ENCODE peak calls at places on chromosomes 7 and 10, in ten cellular contexts. J is epithelial cell of esophagus, K is upper lobe of right lung, C is BE2C, S is lower leg skin, R is mammary epithelial cell, G is mucosa of descending colon, M is endothelial cell of umbilical vein, L is brain microvascular endothelial cell, B is endodermal cell. N is an unnamed sample.

GRCh38 chr7:17620588-17620987 is 319.7 kb downstream of the SNX13 start:
- DNase-seq in J (peak; percentile 35), K (no peak), C (no peak), S (no peak), R (no peak), G (no peak), M (no peak), L (no peak), B (no peak), N (no peak)

GRCh38 chr10:116679351-116679750 is 58.6 kb downstream of the PNLIPRP2 start:
- DNase-seq in J (no peak), K (no peak), C (no peak), S (no peak), R (no peak), G (no peak), M (no peak), L (no peak), B (no peak), N (no peak)

GRCh38 chr7:42694894-42695553 is 216.8 kb downstream of the C7orf25 start:
- DNase-seq in J (peak; percentile 19), K (no peak), C (no peak), S (no peak), R (no peak), G (no peak), M (no peak), L (no peak), B (no peak), N (peak; percentile 45)

GRCh38 chr10:33026422-33026821 is 68.4 kb upstream of the ITGB1 start:
- DNase-seq in J (peak; percentile 10), K (no peak), C (no peak), S (no peak), R (no peak), G (no peak), M (no peak), L (no peak), B (no peak), N (no peak)

GRCh38 chr7:47404005-47404404 is 177.9 kb downstream of the TNS3 start:
- DNase-seq in J (peak; percentile 75), K (peak; percentile 13), C (no peak), S (peak; percentile 6), R (peak; percentile 73), G (no peak), M (no peak), L (peak; percentile 40), B (peak; percentile 5), N (no peak)

GRCh38 chr10:44985175-44985681 is 6.6 kb upstream of the DEPP1 start:
- DNase-seq in J (no peak), K (no peak), C (no peak), S (peak; percentile 80), R (no peak), G (no peak), M (peak; percentile 95), L (peak; percentile 31), B (peak; percentile 42), N (no peak)

GRCh38 chr7:23472974-23473847 is 2.9 kb upstream of the IGF2BP3 start:
- DNase-seq in J (no peak), K (no peak), C (peak; percentile 39), S (no peak), R (peak; percentile 15), G (no peak), M (peak; percentile 32), L (no peak), B (peak; percentile 66), N (peak; percentile 19)

GRCh38 chr10:7385114-7385513 is 25.7 kb downstream of the SFMBT2 start:
- DNase-seq in J (no peak), K (no peak), C (no peak), S (no peak), R (no peak), G (no peak), M (no peak), L (no peak), B (no peak), N (no peak)

GRCh38 chr7:139715194-139715815 is 62.5 kb downstream of the HIPK2 start:
- DNase-seq in J (no peak), K (no peak), C (no peak), S (peak; percentile 60), R (no peak), G (no peak), M (no peak), L (no peak), B (peak; percentile 26), N (no peak)

GRCh38 chr7:3239291-3239691 is 61.8 kb upstream of the SDK1 start:
- DNase-seq in J (no peak), K (no peak), C (no peak), S (no peak), R (peak; percentile 20), G (no peak), M (no peak), L (no peak), B (no peak), N (no peak)

GRCh38 chr7:117163101-117163500 is 159.8 kb downstream of the WNT2 start:
- DNase-seq in J (no peak), K (no peak), C (no peak), S (no peak), R (no peak), G (no peak), M (no peak), L (no peak), B (no peak), N (peak; percentile 13)

GRCh38 chr10:78524941-78525340 is 491.3 kb downstream of the RPS24 start:
- DNase-seq in J (no peak), K (no peak), C (peak; percentile 68), S (peak; percentile 81), R (no peak), G (no peak), M (no peak), L (no peak), B (no peak), N (no peak)

GRCh38 chr7:150941983-150942590 is 36.0 kb downstream of the KCNH2 start:
- DNase-seq in J (peak; percentile 23), K (peak; percentile 64), C (peak; percentile 78), S (peak; percentile 82), R (peak; percentile 58), G (peak; percentile 75), M (no peak), L (no peak), B (peak; percentile 79), N (no peak)

GRCh38 chr10:24791129-24791733 is 67.5 kb upstream of the ARHGAP21 start:
- DNase-seq in J (no peak), K (no peak), C (peak; percentile 72), S (no peak), R (no peak), G (no peak), M (no peak), L (no peak), B (no peak), N (no peak)

GRCh38 chr10:68329506-68329861 is 2.4 kb upstream of the HNRNPH3 start:
- DNase-seq in J (no peak), K (no peak), C (no peak), S (no peak), R (no peak), G (no peak), M (no peak), L (no peak), B (no peak), N (no peak)

GRCh38 chr10:37707829-37708578 is 149.4 kb downstream of the ZNF248 start:
- DNase-seq in J (no peak), K (no peak), C (no peak), S (no peak), R (no peak), G (no peak), M (no peak), L (no peak), B (no peak), N (no peak)

DNA sequence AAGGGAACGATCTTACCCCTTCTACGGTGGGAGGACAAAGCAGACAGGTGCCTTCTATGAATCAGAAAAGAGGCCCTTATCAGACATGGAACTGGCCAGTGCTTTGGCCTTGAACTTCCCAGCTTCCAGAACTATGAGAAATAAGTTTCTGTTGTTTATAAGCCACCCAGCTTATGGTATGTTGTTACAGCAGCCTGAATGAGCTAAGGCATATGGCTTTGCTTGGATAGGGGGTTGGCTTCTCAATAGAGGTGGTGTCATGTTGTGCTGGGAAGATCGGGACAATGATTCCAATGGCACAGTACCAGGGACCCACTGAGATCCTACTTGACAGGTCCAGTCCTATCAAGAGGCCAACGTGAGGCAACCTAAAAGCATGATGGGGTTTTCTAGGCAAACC is 183.4 kb upstream of the BMPER start:
- DNase-seq in J (no peak), K (no peak), C (no peak), S (no peak), R (no peak), G (no peak), M (no peak), L (no peak), B (no peak), N (no peak)
- H3K4me3 ChIP-seq in J (no peak overlapping the region), K (no peak overlapping the region), C (peak overlapping the region; percentile 40), S (no peak overlapping the region), R (no peak overlapping the region), G (no peak overlapping the region), M (no peak overlapping the region), L (no peak overlapping the region), B (no peak overlapping the region), N (no peak overlapping the region)

DNA sequence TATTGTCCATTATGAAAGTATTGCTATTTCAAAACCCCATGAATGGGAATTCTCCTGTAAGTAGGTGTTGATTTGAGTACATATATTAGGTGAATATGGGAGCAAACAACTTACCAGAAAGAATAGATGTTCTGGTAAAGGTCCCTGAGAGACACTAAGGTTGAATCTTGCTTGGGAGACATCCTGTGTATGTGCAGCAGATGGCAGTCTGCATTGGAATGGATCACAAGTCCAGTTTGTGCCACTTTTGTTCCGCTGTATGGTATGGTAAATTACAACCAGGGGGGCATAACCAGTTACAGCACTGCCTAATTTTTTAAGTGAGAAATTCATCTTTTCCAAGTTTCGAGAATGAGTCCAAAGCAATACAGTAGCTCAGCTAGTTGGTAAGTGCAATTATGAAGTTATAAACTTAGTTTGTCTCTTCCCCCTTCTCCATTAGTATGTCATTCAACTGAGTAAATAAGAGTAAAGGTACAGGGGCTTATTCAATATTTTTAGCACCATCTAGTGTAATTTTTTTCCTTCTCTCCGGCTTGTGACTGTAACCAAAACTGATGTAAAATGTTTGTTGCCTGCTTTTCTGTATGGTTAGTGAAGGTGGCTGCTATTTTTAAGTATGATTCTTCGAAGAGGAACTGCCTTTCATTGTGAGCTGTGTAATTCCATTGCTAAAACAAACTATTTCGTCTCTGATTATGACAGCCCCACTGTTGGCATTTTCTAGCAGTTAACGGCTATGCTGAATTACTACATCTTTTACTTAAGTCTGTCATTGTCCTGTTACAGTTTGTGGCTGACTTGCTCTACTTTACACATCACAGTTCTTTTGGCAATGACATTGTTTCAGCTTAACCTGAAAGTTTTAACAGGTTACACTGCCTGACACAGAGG is 2.8 kb downstream of the MCU start:
- DNase-seq in J (peak; percentile 60), K (no peak), C (peak; percentile 25), S (no peak), R (peak; percentile 24), G (no peak), M (peak; percentile 74), L (no peak), B (no peak), N (peak; percentile 51)
- TF ChIP-seq CTCF in J (peak; percentile 73), K (peak; percentile 43), C (peak; percentile 60), S (no peak), R (peak; percentile 56), G (no peak), M (peak; percentile 51), L (peak; percentile 68), B (peak; percentile 37), N (peak; percentile 62)

GRCh38 chr7:45157286-45157652 is 322 bp upstream of the RAMP3 start:
- DNase-seq in J (no peak), K (no peak), C (no peak), S (no peak), R (no peak), G (no peak), M (no peak), L (no peak), B (no peak), N (no peak)
- H3K4me3 ChIP-seq in J (no peak overlapping the region), K (peak overlapping the region; percentile 52), C (no peak overlapping the region), S (no peak overlapping the region), R (no peak overlapping the region), G (no peak overlapping the region), M (no peak overlapping the region), L (no peak overlapping the region), B (no peak overlapping the region), N (no peak overlapping the region)

GRCh38 chr7:75738975-75739795 is 444 bp upstream of the HIP1 start:
- DNase-seq in J (peak; percentile 99), K (peak; percentile 100), C (peak; percentile 100), S (peak; percentile 100), R (peak; percentile 98), G (peak; percentile 100), M (peak; percentile 97), L (peak; percentile 98), B (peak; percentile 100), N (peak; percentile 99)
- TF ChIP-seq CTCF in J (no peak), K (no peak), C (no peak), S (no peak), R (no peak), G (peak; percentile 11), M (no peak), L (no peak), B (no peak), N (no peak)